ENCODE peak calls at places on chromosomes 11 and 22, in eight cellular contexts. One of them, this sample, is unnamed.

GRCh38 chr11:46305295-46305694 is 27.8 kb downstream of the CREB3L1 start:
- DNase-seq in AML-193: peak
- DNase-seq in B cell: no peak
- DNase-seq in kidney tubule cell: no peak
- DNase-seq in SW480: peak
- DNase-seq in RPMI7951: no peak
- DNase-seq in suprapubic skin: no peak
- DNase-seq in stimulated activated CD8-positive, alpha-beta memory T cell treated with anti-CD3 and anti-CD28 coated beads, Interleukin-7, amount 100 ng/mL, for 1 hour: no peak
- DNase-seq in this sample: no peak

GRCh38 chr11:125433454-125434121 is 62.5 kb downstream of the FEZ1 start:
- DNase-seq in AML-193: peak
- DNase-seq in B cell: no peak
- DNase-seq in kidney tubule cell: peak
- DNase-seq in SW480: peak
- DNase-seq in RPMI7951: peak
- DNase-seq in suprapubic skin: no peak
- DNase-seq in stimulated activated CD8-positive, alpha-beta memory T cell treated with anti-CD3 and anti-CD28 coated beads, Interleukin-7, amount 100 ng/mL, for 1 hour: no peak
- DNase-seq in this sample: no peak

GRCh38 chr11:69192282-69192681 is 36.5 kb downstream of the SMIM38 start:
- DNase-seq in AML-193: no peak
- DNase-seq in B cell: no peak
- DNase-seq in kidney tubule cell: no peak
- DNase-seq in SW480: no peak
- DNase-seq in RPMI7951: no peak
- DNase-seq in suprapubic skin: no peak
- DNase-seq in stimulated activated CD8-positive, alpha-beta memory T cell treated with anti-CD3 and anti-CD28 coated beads, Interleukin-7, amount 100 ng/mL, for 1 hour: no peak
- DNase-seq in this sample: no peak

GRCh38 chr22:44605486-44605885 is 96.5 kb upstream of the PRR5 start:
- DNase-seq in AML-193: peak
- DNase-seq in B cell: no peak
- DNase-seq in kidney tubule cell: no peak
- DNase-seq in SW480: no peak
- DNase-seq in RPMI7951: no peak
- DNase-seq in suprapubic skin: no peak
- DNase-seq in stimulated activated CD8-positive, alpha-beta memory T cell treated with anti-CD3 and anti-CD28 coated beads, Interleukin-7, amount 100 ng/mL, for 1 hour: no peak
- DNase-seq in this sample: no peak

GRCh38 chr22:50577987-50578775 is at the start of gene CPT1B:
- DNase-seq in AML-193: no peak
- DNase-seq in B cell: peak
- DNase-seq in kidney tubule cell: no peak
- DNase-seq in SW480: no peak
- DNase-seq in RPMI7951: peak
- DNase-seq in suprapubic skin: peak
- DNase-seq in stimulated activated CD8-positive, alpha-beta memory T cell treated with anti-CD3 and anti-CD28 coated beads, Interleukin-7, amount 100 ng/mL, for 1 hour: no peak
- DNase-seq in this sample: no peak

GRCh38 chr22:26259510-26259909 is 90.2 kb downstream of the SEZ6L start:
- DNase-seq in AML-193: peak
- DNase-seq in B cell: no peak
- DNase-seq in kidney tubule cell: peak
- DNase-seq in SW480: peak
- DNase-seq in RPMI7951: peak
- DNase-seq in suprapubic skin: no peak
- DNase-seq in stimulated activated CD8-positive, alpha-beta memory T cell treated with anti-CD3 and anti-CD28 coated beads, Interleukin-7, amount 100 ng/mL, for 1 hour: no peak
- DNase-seq in this sample: no peak

GRCh38 chr11:3153291-3153861 is 11.7 kb downstream of the OSBPL5 start:
- DNase-seq in AML-193: peak
- DNase-seq in B cell: no peak
- DNase-seq in kidney tubule cell: peak
- DNase-seq in SW480: peak
- DNase-seq in RPMI7951: peak
- DNase-seq in suprapubic skin: no peak
- DNase-seq in stimulated activated CD8-positive, alpha-beta memory T cell treated with anti-CD3 and anti-CD28 coated beads, Interleukin-7, amount 100 ng/mL, for 1 hour: no peak
- DNase-seq in this sample: no peak

GRCh38 chr11:120184371-120184945 is 26.4 kb upstream of the OAF start:
- DNase-seq in AML-193: no peak
- DNase-seq in B cell: no peak
- DNase-seq in kidney tubule cell: no peak
- DNase-seq in SW480: no peak
- DNase-seq in RPMI7951: no peak
- DNase-seq in suprapubic skin: peak
- DNase-seq in stimulated activated CD8-positive, alpha-beta memory T cell treated with anti-CD3 and anti-CD28 coated beads, Interleukin-7, amount 100 ng/mL, for 1 hour: no peak
- DNase-seq in this sample: no peak

GRCh38 chr11:132895340-132895739 is 637.0 kb downstream of the OPCML start:
- DNase-seq in AML-193: no peak
- DNase-seq in B cell: no peak
- DNase-seq in kidney tubule cell: no peak
- DNase-seq in SW480: no peak
- DNase-seq in RPMI7951: peak
- DNase-seq in suprapubic skin: no peak
- DNase-seq in stimulated activated CD8-positive, alpha-beta memory T cell treated with anti-CD3 and anti-CD28 coated beads, Interleukin-7, amount 100 ng/mL, for 1 hour: no peak
- DNase-seq in this sample: no peak

GRCh38 chr22:32725369-32725988 is 76.0 kb upstream of the TIMP3 start:
- DNase-seq in AML-193: no peak
- DNase-seq in B cell: no peak
- DNase-seq in kidney tubule cell: no peak
- DNase-seq in SW480: no peak
- DNase-seq in RPMI7951: no peak
- DNase-seq in suprapubic skin: no peak
- DNase-seq in stimulated activated CD8-positive, alpha-beta memory T cell treated with anti-CD3 and anti-CD28 coated beads, Interleukin-7, amount 100 ng/mL, for 1 hour: no peak
- DNase-seq in this sample: no peak

GRCh38 chr11:129658558-129658882 is 157.1 kb upstream of the TMEM45B start:
- DNase-seq in AML-193: no peak
- DNase-seq in B cell: no peak
- DNase-seq in kidney tubule cell: no peak
- DNase-seq in SW480: no peak
- DNase-seq in RPMI7951: no peak
- DNase-seq in suprapubic skin: no peak
- DNase-seq in stimulated activated CD8-positive, alpha-beta memory T cell treated with anti-CD3 and anti-CD28 coated beads, Interleukin-7, amount 100 ng/mL, for 1 hour: no peak
- DNase-seq in this sample: no peak

GRCh38 chr11:69540118-69541000 is 58.9 kb downstream of the LINC01488 start:
- DNase-seq in AML-193: no peak
- DNase-seq in B cell: no peak
- DNase-seq in kidney tubule cell: peak
- DNase-seq in SW480: peak
- DNase-seq in RPMI7951: peak
- DNase-seq in suprapubic skin: peak
- DNase-seq in stimulated activated CD8-positive, alpha-beta memory T cell treated with anti-CD3 and anti-CD28 coated beads, Interleukin-7, amount 100 ng/mL, for 1 hour: no peak
- DNase-seq in this sample: no peak

GRCh38 chr11:86775342-86775741 is 25.0 kb upstream of the PRSS23 start:
- DNase-seq in AML-193: no peak
- DNase-seq in B cell: no peak
- DNase-seq in kidney tubule cell: no peak
- DNase-seq in SW480: peak
- DNase-seq in RPMI7951: no peak
- DNase-seq in suprapubic skin: no peak
- DNase-seq in stimulated activated CD8-positive, alpha-beta memory T cell treated with anti-CD3 and anti-CD28 coated beads, Interleukin-7, amount 100 ng/mL, for 1 hour: no peak
- DNase-seq in this sample: no peak

GRCh38 chr11:109865558-109866186 is 227.5 kb upstream of the ZC3H12C start:
- DNase-seq in AML-193: no peak
- DNase-seq in B cell: no peak
- DNase-seq in kidney tubule cell: peak
- DNase-seq in SW480: peak
- DNase-seq in RPMI7951: peak
- DNase-seq in suprapubic skin: no peak
- DNase-seq in stimulated activated CD8-positive, alpha-beta memory T cell treated with anti-CD3 and anti-CD28 coated beads, Interleukin-7, amount 100 ng/mL, for 1 hour: no peak
- DNase-seq in this sample: no peak

GRCh38 chr11:85423794-85424193 is 203.3 kb downstream of the DLG2 start:
- DNase-seq in AML-193: no peak
- DNase-seq in B cell: no peak
- DNase-seq in kidney tubule cell: no peak
- DNase-seq in SW480: no peak
- DNase-seq in RPMI7951: no peak
- DNase-seq in suprapubic skin: no peak
- DNase-seq in stimulated activated CD8-positive, alpha-beta memory T cell treated with anti-CD3 and anti-CD28 coated beads, Interleukin-7, amount 100 ng/mL, for 1 hour: no peak
- DNase-seq in this sample: no peak

GRCh38 chr11:18939314-18939713 is at the start of gene MRGPRX1:
- DNase-seq in AML-193: no peak
- DNase-seq in B cell: no peak
- DNase-seq in kidney tubule cell: no peak
- DNase-seq in SW480: no peak
- DNase-seq in RPMI7951: no peak
- DNase-seq in suprapubic skin: no peak
- DNase-seq in stimulated activated CD8-positive, alpha-beta memory T cell treated with anti-CD3 and anti-CD28 coated beads, Interleukin-7, amount 100 ng/mL, for 1 hour: no peak
- DNase-seq in this sample: no peak

GRCh38 chr11:75800136-75800675 is 14.8 kb upstream of the UVRAG start:
- DNase-seq in AML-193: no peak
- DNase-seq in B cell: no peak
- DNase-seq in kidney tubule cell: no peak
- DNase-seq in SW480: no peak
- DNase-seq in RPMI7951: no peak
- DNase-seq in suprapubic skin: no peak
- DNase-seq in stimulated activated CD8-positive, alpha-beta memory T cell treated with anti-CD3 and anti-CD28 coated beads, Interleukin-7, amount 100 ng/mL, for 1 hour: no peak
- DNase-seq in this sample: no peak

GRCh38 chr22:43566021-43566420 is 154.2 kb downstream of the MPPED1 start:
- DNase-seq in AML-193: no peak
- DNase-seq in B cell: no peak
- DNase-seq in kidney tubule cell: no peak
- DNase-seq in SW480: no peak
- DNase-seq in RPMI7951: peak
- DNase-seq in suprapubic skin: no peak
- DNase-seq in stimulated activated CD8-positive, alpha-beta memory T cell treated with anti-CD3 and anti-CD28 coated beads, Interleukin-7, amount 100 ng/mL, for 1 hour: no peak
- DNase-seq in this sample: no peak

GRCh38 chr22:45262931-45263789 is 21.6 kb upstream of the UPK3A start:
- DNase-seq in AML-193: peak
- DNase-seq in B cell: peak
- DNase-seq in kidney tubule cell: peak
- DNase-seq in SW480: no peak
- DNase-seq in RPMI7951: peak
- DNase-seq in suprapubic skin: no peak
- DNase-seq in stimulated activated CD8-positive, alpha-beta memory T cell treated with anti-CD3 and anti-CD28 coated beads, Interleukin-7, amount 100 ng/mL, for 1 hour: no peak
- DNase-seq in this sample: no peak

GRCh38 chr11:46348566-46348981 is 1.3 kb downstream of the DGKZ start:
- DNase-seq in AML-193: no peak
- DNase-seq in B cell: no peak
- DNase-seq in kidney tubule cell: no peak
- DNase-seq in SW480: no peak
- DNase-seq in RPMI7951: no peak
- DNase-seq in suprapubic skin: no peak
- DNase-seq in stimulated activated CD8-positive, alpha-beta memory T cell treated with anti-CD3 and anti-CD28 coated beads, Interleukin-7, amount 100 ng/mL, for 1 hour: no peak
- DNase-seq in this sample: no peak

GRCh38 chr11:128359515-128359914 is 227.8 kb downstream of the ETS1 start:
- DNase-seq in AML-193: no peak
- DNase-seq in B cell: no peak
- DNase-seq in kidney tubule cell: no peak
- DNase-seq in SW480: no peak
- DNase-seq in RPMI7951: peak
- DNase-seq in suprapubic skin: no peak
- DNase-seq in stimulated activated CD8-positive, alpha-beta memory T cell treated with anti-CD3 and anti-CD28 coated beads, Interleukin-7, amount 100 ng/mL, for 1 hour: no peak
- DNase-seq in this sample: no peak

GRCh38 chr22:39244496-39245129 is at the start of gene PDGFB:
- DNase-seq in AML-193: no peak
- DNase-seq in B cell: peak
- DNase-seq in kidney tubule cell: peak
- DNase-seq in SW480: peak
- DNase-seq in RPMI7951: no peak
- DNase-seq in suprapubic skin: no peak
- DNase-seq in stimulated activated CD8-positive, alpha-beta memory T cell treated with anti-CD3 and anti-CD28 coated beads, Interleukin-7, amount 100 ng/mL, for 1 hour: no peak
- DNase-seq in this sample: no peak

GRCh38 chr11:77207019-77207485 is 79.0 kb downstream of the MYO7A start:
- DNase-seq in AML-193: no peak
- DNase-seq in B cell: no peak
- DNase-seq in kidney tubule cell: no peak
- DNase-seq in SW480: no peak
- DNase-seq in RPMI7951: no peak
- DNase-seq in suprapubic skin: peak
- DNase-seq in stimulated activated CD8-positive, alpha-beta memory T cell treated with anti-CD3 and anti-CD28 coated beads, Interleukin-7, amount 100 ng/mL, for 1 hour: no peak
- DNase-seq in this sample: no peak

GRCh38 chr22:40694409-40694808 is 15.1 kb downstream of the MCHR1 start:
- DNase-seq in AML-193: no peak
- DNase-seq in B cell: no peak
- DNase-seq in kidney tubule cell: no peak
- DNase-seq in SW480: no peak
- DNase-seq in RPMI7951: no peak
- DNase-seq in suprapubic skin: no peak
- DNase-seq in stimulated activated CD8-positive, alpha-beta memory T cell treated with anti-CD3 and anti-CD28 coated beads, Interleukin-7, amount 100 ng/mL, for 1 hour: no peak
- DNase-seq in this sample: no peak

GRCh38 chr11:76656087-76656531 is 14.4 kb downstream of the LRRC32 start:
- DNase-seq in AML-193: no peak
- DNase-seq in B cell: peak
- DNase-seq in kidney tubule cell: no peak
- DNase-seq in SW480: no peak
- DNase-seq in RPMI7951: no peak
- DNase-seq in suprapubic skin: no peak
- DNase-seq in stimulated activated CD8-positive, alpha-beta memory T cell treated with anti-CD3 and anti-CD28 coated beads, Interleukin-7, amount 100 ng/mL, for 1 hour: no peak
- DNase-seq in this sample: no peak

GRCh38 chr11:108788565-108789199 is 123.8 kb downstream of the DDX10 start:
- DNase-seq in AML-193: peak
- DNase-seq in B cell: no peak
- DNase-seq in kidney tubule cell: peak
- DNase-seq in SW480: peak
- DNase-seq in RPMI7951: peak
- DNase-seq in suprapubic skin: no peak
- DNase-seq in stimulated activated CD8-positive, alpha-beta memory T cell treated with anti-CD3 and anti-CD28 coated beads, Interleukin-7, amount 100 ng/mL, for 1 hour: no peak
- DNase-seq in this sample: no peak

GRCh38 chr11:75384438-75385080 is 14.8 kb upstream of the RPS3 start:
- DNase-seq in AML-193: peak
- DNase-seq in B cell: peak
- DNase-seq in kidney tubule cell: peak
- DNase-seq in SW480: peak
- DNase-seq in RPMI7951: peak
- DNase-seq in suprapubic skin: peak
- DNase-seq in stimulated activated CD8-positive, alpha-beta memory T cell treated with anti-CD3 and anti-CD28 coated beads, Interleukin-7, amount 100 ng/mL, for 1 hour: peak
- DNase-seq in this sample: no peak

GRCh38 chr11:66842501-66842895 is 743 bp upstream of the RCE1 start:
- DNase-seq in AML-193: no peak
- DNase-seq in B cell: peak
- DNase-seq in kidney tubule cell: no peak
- DNase-seq in SW480: no peak
- DNase-seq in RPMI7951: no peak
- DNase-seq in suprapubic skin: no peak
- DNase-seq in stimulated activated CD8-positive, alpha-beta memory T cell treated with anti-CD3 and anti-CD28 coated beads, Interleukin-7, amount 100 ng/mL, for 1 hour: no peak
- DNase-seq in this sample: no peak

GRCh38 chr22:40010752-40011145 is 16.0 kb downstream of the FAM83F start:
- DNase-seq in AML-193: no peak
- DNase-seq in B cell: no peak
- DNase-seq in kidney tubule cell: no peak
- DNase-seq in SW480: no peak
- DNase-seq in RPMI7951: no peak
- DNase-seq in suprapubic skin: no peak
- DNase-seq in stimulated activated CD8-positive, alpha-beta memory T cell treated with anti-CD3 and anti-CD28 coated beads, Interleukin-7, amount 100 ng/mL, for 1 hour: no peak
- DNase-seq in this sample: no peak

GRCh38 chr22:25781801-25782200 is 39.8 kb downstream of the MYO18B start:
- DNase-seq in AML-193: no peak
- DNase-seq in B cell: no peak
- DNase-seq in kidney tubule cell: no peak
- DNase-seq in SW480: no peak
- DNase-seq in RPMI7951: no peak
- DNase-seq in suprapubic skin: no peak
- DNase-seq in stimulated activated CD8-positive, alpha-beta memory T cell treated with anti-CD3 and anti-CD28 coated beads, Interleukin-7, amount 100 ng/mL, for 1 hour: no peak
- DNase-seq in this sample: no peak

GRCh38 chr22:23067023-23067650 is 3.2 kb upstream of the GNAZ start:
- DNase-seq in AML-193: no peak
- DNase-seq in B cell: peak
- DNase-seq in kidney tubule cell: no peak
- DNase-seq in SW480: no peak
- DNase-seq in RPMI7951: no peak
- DNase-seq in suprapubic skin: peak
- DNase-seq in stimulated activated CD8-positive, alpha-beta memory T cell treated with anti-CD3 and anti-CD28 coated beads, Interleukin-7, amount 100 ng/mL, for 1 hour: no peak
- DNase-seq in this sample: no peak

GRCh38 chr11:29025001-29025400 is 916.8 kb downstream of the METTL15 start:
- DNase-seq in AML-193: no peak
- DNase-seq in B cell: no peak
- DNase-seq in kidney tubule cell: peak
- DNase-seq in SW480: no peak
- DNase-seq in RPMI7951: peak
- DNase-seq in suprapubic skin: no peak
- DNase-seq in stimulated activated CD8-positive, alpha-beta memory T cell treated with anti-CD3 and anti-CD28 coated beads, Interleukin-7, amount 100 ng/mL, for 1 hour: no peak
- DNase-seq in this sample: no peak

GRCh38 chr11:48018561-48019229 is 38.3 kb downstream of the PTPRJ start:
- DNase-seq in AML-193: no peak
- DNase-seq in B cell: no peak
- DNase-seq in kidney tubule cell: no peak
- DNase-seq in SW480: peak
- DNase-seq in RPMI7951: no peak
- DNase-seq in suprapubic skin: no peak
- DNase-seq in stimulated activated CD8-positive, alpha-beta memory T cell treated with anti-CD3 and anti-CD28 coated beads, Interleukin-7, amount 100 ng/mL, for 1 hour: no peak
- DNase-seq in this sample: no peak

GRCh38 chr11:114132944-114133394 is 73.5 kb downstream of the ZBTB16 start:
- DNase-seq in AML-193: no peak
- DNase-seq in B cell: no peak
- DNase-seq in kidney tubule cell: no peak
- DNase-seq in SW480: no peak
- DNase-seq in RPMI7951: peak
- DNase-seq in suprapubic skin: no peak
- DNase-seq in stimulated activated CD8-positive, alpha-beta memory T cell treated with anti-CD3 and anti-CD28 coated beads, Interleukin-7, amount 100 ng/mL, for 1 hour: no peak
- DNase-seq in this sample: no peak